ENCODE peak calls at places on chromosomes 12 and 14, in six cellular contexts. Y is HCT116, M is HepG2, I is K562, T is H1, G is GM12878. X is an unnamed sample.

GRCh38 chr12:65695077-65695865 is 129.0 kb upstream of the HMGA2 start:
- DNase-seq in I (no peak), T (no peak), M (peak; percentile 15), G (no peak), Y (peak; percentile 93), X (no peak)

GRCh38 chr12:94792690-94793089 is 142.3 kb upstream of the TMCC3 start:
- DNase-seq in T (no peak), G (no peak), I (no peak), M (no peak), Y (no peak), X (no peak)

GRCh38 chr12:91219511-91219910 is 36.9 kb upstream of the DCN start:
- DNase-seq in I (no peak), Y (no peak), G (no peak), M (no peak), T (no peak), X (no peak)

GRCh38 chr12:47838286-47838931 is 18.7 kb upstream of the HDAC7 start:
- DNase-seq in I (peak; percentile 74), M (peak; percentile 26), G (no peak), Y (peak; percentile 44), T (no peak), X (no peak)

GRCh38 chr14:91419044-91419397 is 1.4 kb upstream of the CCDC88C start:
- DNase-seq in G (no peak), Y (no peak), M (no peak), T (peak; percentile 47), I (no peak), X (no peak)

GRCh38 chr14:73227812-73228781 is 9.2 kb upstream of the PAPLN start:
- DNase-seq in I (peak; percentile 5), T (no peak), M (peak; percentile 38), G (no peak), Y (no peak), X (no peak)

GRCh38 chr12:1594295-1595025 is at the start of gene FBXL14:
- DNase-seq in T (peak; percentile 92), Y (peak; percentile 66), G (no peak), M (peak; percentile 74), I (peak; percentile 80), X (peak; percentile 99)

GRCh38 chr12:26119391-26119981 is 5.4 kb downstream of the BHLHE41 start:
- DNase-seq in I (no peak), M (peak; percentile 24), T (no peak), G (no peak), Y (peak; percentile 51), X (no peak)

GRCh38 chr14:104803916-104804371 is 3.0 kb downstream of the ZBTB42 start:
- DNase-seq in T (no peak), Y (no peak), M (no peak), I (no peak), G (no peak), X (no peak)

GRCh38 chr12:49974231-49974675 is 1.5 kb downstream of the AQP6 start:
- DNase-seq in T (peak; percentile 54), G (no peak), I (peak; percentile 60), M (peak; percentile 58), Y (no peak), X (no peak)

GRCh38 chr14:39988939-39989338 is 556.7 kb upstream of the FBXO33 start:
- DNase-seq in Y (peak; percentile 43), T (no peak), M (peak; percentile 64), G (no peak), I (no peak), X (peak; percentile 47)

GRCh38 chr12:5655120-5655519 is 223.2 kb downstream of the NTF3 start:
- DNase-seq in I (no peak), G (no peak), T (no peak), Y (no peak), M (no peak), X (no peak)

GRCh38 chr14:104604461-104605449 is at the start of gene TMEM179:
- DNase-seq in I (peak; percentile 68), T (peak; percentile 84), Y (no peak), G (no peak), M (peak; percentile 7), X (peak; percentile 40)

GRCh38 chr12:67910360-67911292 is 78.6 kb upstream of the IFNG-AS1 start:
- DNase-seq in I (no peak), G (no peak), T (no peak), Y (no peak), M (no peak), X (no peak)

GRCh38 chr14:102772781-102773570 is 4.3 kb upstream of the TRAF3 start:
- DNase-seq in M (peak; percentile 43), T (peak; percentile 71), Y (no peak), I (no peak), G (no peak), X (peak; percentile 38)

GRCh38 chr12:67269632-67270578 is 747 bp downstream of the CAND1 start:
- DNase-seq in M (peak; percentile 15), I (peak; percentile 24), Y (no peak), G (no peak), T (peak; percentile 74), X (peak; percentile 30)

GRCh38 chr12:13094349-13094748 is 9.1 kb downstream of the GSG1 start:
- DNase-seq in T (no peak), G (no peak), Y (no peak), M (no peak), I (no peak), X (no peak)

GRCh38 chr14:90383126-90383730 is 13.6 kb upstream of the CALM1 start:
- DNase-seq in Y (peak; percentile 99), M (peak; percentile 98), I (peak; percentile 97), G (peak; percentile 98), T (peak; percentile 95), X (peak; percentile 96)

GRCh38 chr12:54350743-54351142 is 13.5 kb downstream of the GPR84 start:
- DNase-seq in G (no peak), T (no peak), M (no peak), I (no peak), Y (no peak), X (no peak)

GRCh38 chr12:22709292-22709691 is 84.3 kb downstream of the ETNK1 start:
- DNase-seq in I (peak; percentile 39), M (peak; percentile 33), T (no peak), Y (peak; percentile 26), G (peak; percentile 15), X (peak; percentile 78)

GRCh38 chr12:55719371-55719770 is 822 bp upstream of the RDH5 start:
- DNase-seq in T (no peak), G (no peak), I (no peak), Y (no peak), M (no peak), X (no peak)

GRCh38 chr12:55718650-55719275 is 1.4 kb upstream of the RDH5 start:
- DNase-seq in G (no peak), M (no peak), I (no peak), Y (no peak), T (no peak), X (no peak)

GRCh38 chr12:55716582-55717396 is 943 bp downstream of the BLOC1S1 start:
- DNase-seq in M (no peak), I (no peak), G (no peak), T (no peak), Y (no peak), X (no peak)

GRCh38 chr12:55717397-55718007 is 1.7 kb downstream of the BLOC1S1 start:
- DNase-seq in T (no peak), I (peak; percentile 44), G (no peak), Y (no peak), M (no peak), X (no peak)

GRCh38 chr12:55718020-55718419 is 2.2 kb upstream of the RDH5 start:
- DNase-seq in G (no peak), I (no peak), T (no peak), M (no peak), Y (no peak), X (no peak)
- H3K4me3 ChIP-seq in G (peak overlapping the region; percentile 81), I (no peak overlapping the region), T (peak overlapping the region; percentile 21), M (no peak overlapping the region), Y (no peak overlapping the region), X (peak overlapping the region; percentile 75)

DNA sequence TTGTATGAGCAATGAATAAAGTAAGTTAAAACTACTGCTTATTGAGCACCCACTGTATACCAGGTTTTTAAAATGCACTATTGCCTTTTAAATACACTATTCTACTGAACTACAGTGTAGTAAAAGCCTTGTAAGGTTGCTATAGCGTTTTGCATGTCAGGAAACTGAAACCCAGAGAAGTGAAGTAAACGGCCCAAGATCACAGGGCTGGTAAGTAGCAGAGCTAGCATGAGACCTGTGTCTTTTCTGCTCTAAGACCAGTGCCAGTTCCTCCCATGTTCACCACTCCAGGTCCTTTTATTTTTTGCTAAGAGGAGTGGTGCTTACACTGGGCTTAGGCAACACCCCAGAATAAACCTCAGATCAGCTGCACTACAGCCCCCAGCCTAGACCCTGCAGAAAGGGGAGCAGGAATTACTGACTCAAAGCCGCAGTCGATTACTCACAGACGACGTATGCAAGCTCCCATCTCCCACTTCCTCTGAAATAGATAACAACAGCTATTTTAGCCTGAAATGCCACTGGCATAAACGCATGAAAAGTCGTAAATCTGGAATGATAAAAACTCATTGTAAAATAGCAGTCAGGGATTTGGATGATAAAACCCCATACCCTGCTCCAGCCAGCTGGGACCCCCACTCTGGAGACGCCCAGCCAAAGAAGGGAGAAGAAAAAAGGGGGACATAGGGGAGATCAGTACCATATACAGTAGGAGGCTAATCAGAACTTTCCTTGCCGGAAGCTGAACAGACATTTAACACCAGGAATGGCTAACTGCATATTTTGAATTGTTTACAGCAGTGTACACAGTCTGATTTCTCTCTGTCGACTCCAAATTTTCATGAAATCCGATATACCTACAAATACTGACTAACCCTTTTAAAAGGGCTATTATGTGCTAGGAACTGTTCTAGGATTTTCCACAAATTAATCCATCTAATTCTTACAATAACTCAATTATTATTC is 108.3 kb downstream of the NUAK1 start:
- DNase-seq in Y (no peak), G (no peak), M (no peak), I (no peak), T (no peak), X (no peak)
- H3K9ac ChIP-seq in Y (no peak overlapping the region), G (no peak overlapping the region), M (no peak overlapping the region), I (no peak overlapping the region), T (no peak overlapping the region), X (no peak overlapping the region)

DNA sequence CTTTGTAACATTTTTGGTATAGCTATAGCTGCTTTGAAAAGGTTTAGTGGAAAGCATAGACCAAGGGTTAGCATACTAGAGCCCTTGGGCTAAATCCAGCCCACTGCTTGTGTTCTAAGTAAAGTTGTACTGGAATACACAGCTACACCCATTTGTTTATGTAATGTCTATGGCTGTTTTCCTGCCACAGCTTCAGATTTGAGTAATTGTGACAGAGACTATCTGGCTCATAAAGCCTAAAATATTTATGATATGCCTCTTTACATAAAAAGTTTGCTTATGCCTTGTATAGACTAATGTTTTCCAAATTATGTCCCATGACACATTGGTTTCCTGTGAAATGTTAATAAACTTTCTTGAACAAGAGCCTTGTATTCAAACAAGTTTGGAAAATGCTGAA is 234.8 kb upstream of the ATP2B1 start:
- DNase-seq in M (no peak), Y (no peak), G (no peak), T (no peak), I (no peak), X (no peak)
- TF ChIP-seq ZNF274 in M (no peak), Y (no peak), G (no peak), T (no peak), I (no peak), X (no peak)

DNA sequence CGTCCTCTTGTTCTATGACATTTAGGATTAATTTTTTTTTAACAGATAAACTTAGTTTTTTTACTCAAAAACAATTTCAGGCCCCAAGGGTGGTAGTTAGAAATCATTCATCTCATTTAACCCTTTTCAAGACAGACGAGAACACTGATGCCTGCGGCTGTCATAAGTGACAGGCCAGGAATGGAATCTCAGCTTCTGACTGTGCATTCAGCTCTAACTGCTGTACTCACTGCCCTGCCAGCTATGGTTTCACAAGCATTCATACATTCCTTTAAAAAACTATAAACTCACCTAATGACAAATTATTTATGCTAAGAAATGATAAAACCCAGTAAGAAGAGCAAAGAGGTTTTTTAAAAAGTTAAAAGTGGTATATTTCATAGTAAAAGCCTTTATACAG is 8.8 kb downstream of the DENND5B start:
- DNase-seq in G (no peak), I (no peak), T (no peak), Y (no peak), M (no peak), X (no peak)
- H3K4me3 ChIP-seq in G (no peak overlapping the region), I (no peak overlapping the region), T (no peak overlapping the region), Y (no peak overlapping the region), M (no peak overlapping the region), X (no peak overlapping the region)